ENCODE peak calls at places on chromosomes 16 and 17, in five cellular contexts. W, Q, L, R and S are unnamed samples.

GRCh38 chr17:36525113-36525512 is 9.6 kb downstream of the MYO19 start:
- DNase-seq in W (no peak), Q (no peak), R (peak; percentile 40), L (peak; percentile 86), S (no peak)

GRCh38 chr16:66079671-66080070 is 286.8 kb upstream of the CDH5 start:
- DNase-seq in L (no peak), W (no peak), R (no peak), Q (peak; percentile 52), S (no peak)

GRCh38 chr16:88413631-88414030 is 30.9 kb downstream of the ZNF469 start:
- DNase-seq in W (no peak), R (no peak), L (no peak), Q (no peak), S (no peak)

GRCh38 chr17:19752216-19753048 is 4.3 kb upstream of the ALDH3A1 start:
- DNase-seq in L (no peak), R (no peak), W (no peak), Q (no peak), S (no peak)

GRCh38 chr17:48113201-48113676 is 5.7 kb downstream of the SNX11 start:
- DNase-seq in W (peak; percentile 58), L (no peak), R (no peak), Q (peak; percentile 70), S (no peak)

GRCh38 chr16:89565506-89566372 is 5.3 kb downstream of the RPL13 start:
- DNase-seq in Q (peak; percentile 41), W (no peak), L (peak; percentile 49), R (peak; percentile 56), S (no peak)

GRCh38 chr16:24689128-24689527 is 40.3 kb upstream of the TNRC6A start:
- DNase-seq in Q (peak; percentile 73), L (peak; percentile 62), W (no peak), R (peak; percentile 44), S (peak; percentile 34)

GRCh38 chr17:54353789-54354525 is 531.2 kb downstream of the KIF2B start:
- DNase-seq in R (no peak), Q (no peak), W (no peak), L (no peak), S (no peak)

GRCh38 chr16:67404740-67405226 is 11.5 kb upstream of the TPPP3 start:
- DNase-seq in W (no peak), R (no peak), Q (no peak), L (no peak), S (no peak)

GRCh38 chr17:44187131-44187899 is 543 bp downstream of the TMUB2 start:
- DNase-seq in Q (peak; percentile 60), W (no peak), L (peak; percentile 76), R (peak; percentile 42), S (no peak)

GRCh38 chr17:7222972-7223292 is 3.2 kb downstream of the ACADVL start:
- DNase-seq in W (no peak), R (no peak), L (no peak), Q (no peak), S (no peak)

GRCh38 chr16:70661918-70662641 is 15.7 kb downstream of the IL34 start:
- DNase-seq in W (no peak), R (peak; percentile 56), L (peak; percentile 31), Q (peak; percentile 43), S (no peak)

GRCh38 chr17:55444471-55445441 is 23.1 kb upstream of the MMD start:
- DNase-seq in L (peak; percentile 45), W (no peak), Q (peak; percentile 56), R (peak; percentile 42), S (no peak)

GRCh38 chr16:53821957-53822625 is 118.1 kb downstream of the FTO start:
- DNase-seq in W (no peak), L (peak; percentile 77), Q (peak; percentile 82), R (peak; percentile 91), S (peak; percentile 62)

GRCh38 chr17:43768382-43768781 is 9.8 kb upstream of the SOST start:
- DNase-seq in W (no peak), Q (no peak), L (no peak), R (no peak), S (no peak)

GRCh38 chr17:8707591-8708453 is 36.8 kb downstream of the CCDC42 start:
- DNase-seq in Q (peak; percentile 28), L (peak; percentile 10), R (no peak), W (no peak), S (no peak)

GRCh38 chr16:13553453-13553985 is 366.4 kb upstream of the ERCC4 start:
- DNase-seq in R (no peak), W (no peak), L (no peak), Q (no peak), S (no peak)

GRCh38 chr16:13554020-13554419 is 365.9 kb upstream of the ERCC4 start:
- DNase-seq in Q (no peak), L (no peak), R (no peak), W (no peak), S (no peak)

GRCh38 chr16:13550254-13550653 is 369.7 kb upstream of the ERCC4 start:
- DNase-seq in L (no peak), R (no peak), W (no peak), Q (no peak), S (no peak)

GRCh38 chr16:13552960-13553257 is 367.0 kb upstream of the ERCC4 start:
- DNase-seq in Q (no peak), L (no peak), W (no peak), R (no peak), S (no peak)

DNA sequence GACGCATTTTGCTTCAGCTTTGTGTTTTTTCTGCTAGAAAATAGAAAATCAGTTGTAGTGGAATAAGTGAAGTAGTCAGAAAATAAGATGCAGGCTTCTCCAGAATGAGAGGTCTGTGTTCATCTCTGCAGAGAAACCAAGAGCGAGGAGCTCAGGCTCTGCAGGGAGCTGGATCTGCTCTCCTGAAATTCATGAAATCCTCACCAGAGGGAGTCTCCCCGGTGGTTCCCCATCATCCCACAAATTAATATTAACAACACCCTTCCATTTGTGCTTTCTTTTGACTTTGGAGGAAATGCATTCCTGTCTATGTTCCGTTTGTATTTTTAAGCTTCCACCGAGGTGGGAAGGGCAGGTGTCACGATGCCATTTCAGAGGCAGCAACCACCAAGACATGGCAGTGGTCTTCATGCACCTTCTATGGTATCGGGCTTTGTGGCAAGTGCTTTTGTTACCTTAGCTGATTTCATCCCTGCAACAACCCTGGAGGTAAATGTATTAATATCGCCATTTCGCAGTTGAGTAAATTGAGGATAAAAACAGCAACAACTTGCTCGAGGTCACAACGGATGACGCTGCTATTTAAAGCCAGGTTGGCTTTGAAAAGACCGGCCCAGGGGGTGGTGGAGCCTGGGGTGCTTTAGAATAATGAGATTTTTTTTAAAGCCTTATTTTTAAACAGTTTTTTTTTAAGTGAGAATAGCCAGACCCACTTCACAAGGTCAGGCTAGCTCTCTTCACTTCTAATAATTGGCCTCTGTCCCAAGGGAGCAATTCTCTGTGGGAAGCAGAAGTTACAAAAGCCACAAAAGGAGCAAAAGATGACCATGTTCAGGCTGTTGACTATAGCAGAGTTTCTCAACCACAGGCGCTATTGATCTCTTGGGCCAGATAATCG is 367.6 kb upstream of the ERCC4 start:
- DNase-seq in W (no peak), Q (no peak), R (no peak), L (no peak), S (no peak)
- TF ChIP-seq CTCF in W (no peak), Q (no peak), R (no peak), L (no peak), S (no peak)

GRCh38 chr17:80858301-80859003 is 133.2 kb upstream of the CHMP6 start:
- DNase-seq in R (peak; percentile 27), Q (no peak), W (no peak), L (no peak), S (no peak)

GRCh38 chr17:80860101-80860671 is 131.5 kb upstream of the CHMP6 start:
- DNase-seq in Q (no peak), W (no peak), L (no peak), R (no peak), S (no peak)

GRCh38 chr17:80857721-80858171 is 133.9 kb upstream of the CHMP6 start:
- DNase-seq in L (no peak), W (no peak), R (no peak), Q (no peak), S (no peak)

GRCh38 chr17:80860703-80861359 is 130.8 kb upstream of the CHMP6 start:
- DNase-seq in R (no peak), Q (no peak), L (no peak), W (no peak), S (no peak)

DNA sequence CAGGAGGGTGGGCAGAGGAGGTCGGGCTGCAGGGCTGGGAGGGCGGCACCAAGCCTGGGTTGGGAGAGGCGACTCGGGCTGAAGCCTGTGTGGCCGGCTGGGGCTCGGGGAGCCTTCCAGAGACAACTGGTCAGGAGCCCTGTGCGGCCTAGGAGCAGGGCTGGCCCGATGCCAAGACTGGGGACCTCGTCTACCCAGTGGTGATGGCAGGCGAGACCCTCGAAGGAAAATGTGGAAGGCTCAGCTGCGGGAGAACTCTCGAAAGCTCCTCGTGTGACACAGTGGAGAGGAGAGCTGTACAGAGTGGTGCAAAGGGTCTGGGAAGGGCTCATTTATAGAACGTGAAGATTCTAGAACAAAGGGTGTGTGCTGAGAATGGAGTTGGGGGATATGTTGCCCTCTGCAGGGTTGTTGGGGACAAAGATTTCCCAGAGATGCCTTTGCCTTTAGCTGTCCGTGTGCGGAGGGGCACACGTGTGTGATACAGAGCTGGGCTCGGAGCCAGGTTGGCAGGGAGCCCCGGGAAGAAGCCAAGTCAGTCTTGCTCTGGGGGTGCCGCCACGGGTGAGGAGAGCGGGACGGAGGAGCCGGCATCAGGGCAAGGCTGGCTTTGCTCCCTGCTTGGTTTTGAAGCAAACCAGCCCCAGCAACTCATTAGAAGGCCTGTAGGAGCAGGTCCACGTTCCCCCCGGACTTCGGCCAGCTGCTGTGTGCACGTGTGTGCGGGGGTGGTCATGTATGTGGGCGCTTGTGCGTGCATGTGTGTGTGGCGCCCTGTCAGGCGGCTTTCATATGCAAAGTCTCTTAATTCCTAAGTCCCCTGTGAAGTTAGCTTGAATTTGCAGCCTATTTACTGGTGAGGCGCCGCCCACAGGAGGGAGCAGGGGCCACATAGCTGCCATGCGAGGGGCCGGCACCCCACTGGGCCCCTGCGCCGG is 132.4 kb upstream of the CHMP6 start:
- DNase-seq in W (no peak), Q (peak; percentile 87), L (peak; percentile 97), R (peak; percentile 91), S (peak; percentile 75)
- TF ChIP-seq CTCF in W (peak; percentile 3), Q (peak; percentile 34), L (peak; percentile 37), R (peak; percentile 32), S (peak; percentile 36)

GRCh38 chr16:84088695-84089395 is 27.9 kb downstream of the MBTPS1 start:
- DNase-seq in L (no peak), R (no peak), W (peak; percentile 62), Q (no peak), S (no peak)
- TF ChIP-seq CTCF in L (no peak), R (no peak), W (peak; percentile 47), Q (no peak), S (no peak)

GRCh38 chr16:2194166-2194834 is 2.1 kb downstream of the CASKIN1 start:
- DNase-seq in R (peak; percentile 39), Q (peak; percentile 30), W (no peak), L (peak; percentile 53), S (no peak)

GRCh38 chr16:2195316-2196161 is 866 bp downstream of the CASKIN1 start:
- DNase-seq in L (no peak), W (no peak), R (no peak), Q (no peak), S (no peak)

GRCh38 chr16:2196162-2196980 is at the start of gene CASKIN1:
- DNase-seq in L (no peak), R (peak; percentile 15), Q (no peak), W (peak; percentile 70), S (no peak)

GRCh38 chr16:2196981-2197511 is 641 bp upstream of the CASKIN1 start:
- DNase-seq in L (no peak), W (no peak), R (no peak), Q (no peak), S (no peak)

DNA sequence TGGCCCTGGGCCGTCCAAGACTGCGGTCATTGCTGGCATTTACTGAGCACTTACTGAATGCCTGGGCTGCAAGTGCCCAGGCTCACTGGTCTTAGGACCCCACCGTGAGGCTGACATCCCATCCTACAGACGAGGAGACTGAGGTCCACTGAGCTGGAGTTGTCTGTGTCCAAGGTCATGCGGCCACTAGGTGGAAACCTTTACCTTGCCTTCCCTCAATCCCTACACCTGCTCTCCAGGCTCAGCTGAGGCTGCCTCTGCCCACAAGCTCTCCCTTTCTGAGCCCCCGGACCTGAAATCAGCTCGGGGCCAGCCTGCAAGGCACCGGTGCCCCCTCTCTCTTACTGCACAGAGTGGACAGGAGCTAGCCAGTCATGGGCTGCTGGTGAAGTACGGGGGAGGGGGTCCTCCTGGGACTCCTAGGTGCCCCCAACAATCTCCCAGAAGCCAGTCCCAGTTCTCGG is 1.5 kb downstream of the CASKIN1 start:
- DNase-seq in Q (peak; percentile 51), W (peak; percentile 84), R (peak; percentile 34), L (peak; percentile 45), S (no peak)
- TF ChIP-seq CTCF in Q (peak; percentile 34), W (peak; percentile 36), R (no peak), L (peak; percentile 34), S (peak; percentile 40)